ENCODE peak calls at places on chromosome 20, in nine cellular contexts. One of them, this sample, is unnamed.

GRCh38 chr20:19560876-19561480 is 197.1 kb upstream of the RIN2 start:
- DNase-seq in osteoblast: no peak
- DNase-seq in IMR-90: no peak
- DNase-seq in foreskin keratinocyte: no peak
- DNase-seq in hepatic stellate cell: no peak
- DNase-seq in activated CD8-positive, alpha-beta memory T cell treated with anti-CD3 and anti-CD28 coated beads, Interleukin-2, amount 50 U/mL, for 4 hours: no peak
- DNase-seq in NCI-H446 treated with DMSO at 0.1 percent for 48 hours: no peak
- DNase-seq in NCI-H1092 treated with DMSO at 0.1 percent for 48 hours: no peak
- DNase-seq in NCI-H1417: no peak
- DNase-seq in this sample: no peak

GRCh38 chr20:14712302-14712739 is 374.9 kb upstream of the FLRT3 start:
- DNase-seq in osteoblast: no peak
- DNase-seq in IMR-90: peak; percentile 67
- DNase-seq in foreskin keratinocyte: peak; percentile 97
- DNase-seq in hepatic stellate cell: no peak
- DNase-seq in activated CD8-positive, alpha-beta memory T cell treated with anti-CD3 and anti-CD28 coated beads, Interleukin-2, amount 50 U/mL, for 4 hours: no peak
- DNase-seq in NCI-H446 treated with DMSO at 0.1 percent for 48 hours: peak; percentile 82
- DNase-seq in NCI-H1092 treated with DMSO at 0.1 percent for 48 hours: no peak
- DNase-seq in NCI-H1417: no peak
- DNase-seq in this sample: peak; percentile 82

GRCh38 chr20:3815703-3816315 is 4.5 kb upstream of the AP5S1 start:
- DNase-seq in osteoblast: peak; percentile 21
- DNase-seq in IMR-90: no peak
- DNase-seq in foreskin keratinocyte: no peak
- DNase-seq in hepatic stellate cell: no peak
- DNase-seq in activated CD8-positive, alpha-beta memory T cell treated with anti-CD3 and anti-CD28 coated beads, Interleukin-2, amount 50 U/mL, for 4 hours: peak; percentile 50
- DNase-seq in NCI-H446 treated with DMSO at 0.1 percent for 48 hours: no peak
- DNase-seq in NCI-H1092 treated with DMSO at 0.1 percent for 48 hours: no peak
- DNase-seq in NCI-H1417: no peak
- DNase-seq in this sample: no peak

GRCh38 chr20:34069341-34070078 is 42.5 kb downstream of the EIF2S2 start:
- DNase-seq in osteoblast: peak; percentile 96
- DNase-seq in IMR-90: peak; percentile 85
- DNase-seq in foreskin keratinocyte: peak; percentile 54
- DNase-seq in hepatic stellate cell: peak; percentile 74
- DNase-seq in activated CD8-positive, alpha-beta memory T cell treated with anti-CD3 and anti-CD28 coated beads, Interleukin-2, amount 50 U/mL, for 4 hours: peak; percentile 56
- DNase-seq in NCI-H446 treated with DMSO at 0.1 percent for 48 hours: peak; percentile 61
- DNase-seq in NCI-H1092 treated with DMSO at 0.1 percent for 48 hours: peak; percentile 56
- DNase-seq in NCI-H1417: peak; percentile 76
- DNase-seq in this sample: peak; percentile 72

GRCh38 chr20:21357851-21358250 is 39.5 kb downstream of the NKX2-4 start:
- DNase-seq in osteoblast: no peak
- DNase-seq in IMR-90: peak; percentile 12
- DNase-seq in foreskin keratinocyte: no peak
- DNase-seq in hepatic stellate cell: no peak
- DNase-seq in activated CD8-positive, alpha-beta memory T cell treated with anti-CD3 and anti-CD28 coated beads, Interleukin-2, amount 50 U/mL, for 4 hours: no peak
- DNase-seq in NCI-H446 treated with DMSO at 0.1 percent for 48 hours: no peak
- DNase-seq in NCI-H1092 treated with DMSO at 0.1 percent for 48 hours: no peak
- DNase-seq in NCI-H1417: no peak
- DNase-seq in this sample: no peak

GRCh38 chr20:11549172-11550117 is 368.2 kb upstream of the BTBD3 start:
- DNase-seq in osteoblast: no peak
- DNase-seq in IMR-90: no peak
- DNase-seq in foreskin keratinocyte: no peak
- DNase-seq in hepatic stellate cell: no peak
- DNase-seq in activated CD8-positive, alpha-beta memory T cell treated with anti-CD3 and anti-CD28 coated beads, Interleukin-2, amount 50 U/mL, for 4 hours: no peak
- DNase-seq in NCI-H446 treated with DMSO at 0.1 percent for 48 hours: peak; percentile 70
- DNase-seq in NCI-H1092 treated with DMSO at 0.1 percent for 48 hours: no peak
- DNase-seq in NCI-H1417: peak; percentile 47
- DNase-seq in this sample: no peak

GRCh38 chr20:44745560-44746366 is at the start of gene KCNK15:
- DNase-seq in osteoblast: peak; percentile 93
- DNase-seq in IMR-90: peak; percentile 17
- DNase-seq in foreskin keratinocyte: no peak
- DNase-seq in hepatic stellate cell: no peak
- DNase-seq in activated CD8-positive, alpha-beta memory T cell treated with anti-CD3 and anti-CD28 coated beads, Interleukin-2, amount 50 U/mL, for 4 hours: peak; percentile 47
- DNase-seq in NCI-H446 treated with DMSO at 0.1 percent for 48 hours: no peak
- DNase-seq in NCI-H1092 treated with DMSO at 0.1 percent for 48 hours: no peak
- DNase-seq in NCI-H1417: peak; percentile 57
- DNase-seq in this sample: peak; percentile 35

GRCh38 chr20:57375652-57376230 is 15.5 kb upstream of the RBM38 start:
- DNase-seq in osteoblast: peak; percentile 54
- DNase-seq in IMR-90: no peak
- DNase-seq in foreskin keratinocyte: no peak
- DNase-seq in hepatic stellate cell: no peak
- DNase-seq in activated CD8-positive, alpha-beta memory T cell treated with anti-CD3 and anti-CD28 coated beads, Interleukin-2, amount 50 U/mL, for 4 hours: no peak
- DNase-seq in NCI-H446 treated with DMSO at 0.1 percent for 48 hours: no peak
- DNase-seq in NCI-H1092 treated with DMSO at 0.1 percent for 48 hours: no peak
- DNase-seq in NCI-H1417: no peak
- DNase-seq in this sample: no peak

GRCh38 chr20:9353916-9354276 is 160.5 kb upstream of the LAMP5 start:
- DNase-seq in osteoblast: no peak
- DNase-seq in IMR-90: peak; percentile 72
- DNase-seq in foreskin keratinocyte: no peak
- DNase-seq in hepatic stellate cell: no peak
- DNase-seq in activated CD8-positive, alpha-beta memory T cell treated with anti-CD3 and anti-CD28 coated beads, Interleukin-2, amount 50 U/mL, for 4 hours: no peak
- DNase-seq in NCI-H446 treated with DMSO at 0.1 percent for 48 hours: no peak
- DNase-seq in NCI-H1092 treated with DMSO at 0.1 percent for 48 hours: no peak
- DNase-seq in NCI-H1417: no peak
- DNase-seq in this sample: no peak

GRCh38 chr20:39631557-39631956 is 669.4 kb downstream of the DHX35 start:
- DNase-seq in osteoblast: no peak
- DNase-seq in IMR-90: no peak
- DNase-seq in foreskin keratinocyte: peak; percentile 17
- DNase-seq in hepatic stellate cell: no peak
- DNase-seq in activated CD8-positive, alpha-beta memory T cell treated with anti-CD3 and anti-CD28 coated beads, Interleukin-2, amount 50 U/mL, for 4 hours: no peak
- DNase-seq in NCI-H446 treated with DMSO at 0.1 percent for 48 hours: no peak
- DNase-seq in NCI-H1092 treated with DMSO at 0.1 percent for 48 hours: no peak
- DNase-seq in NCI-H1417: no peak
- DNase-seq in this sample: peak; percentile 57

GRCh38 chr20:7996898-7997297 is 22.7 kb downstream of the TMX4 start:
- DNase-seq in osteoblast: no peak
- DNase-seq in IMR-90: no peak
- DNase-seq in foreskin keratinocyte: no peak
- DNase-seq in hepatic stellate cell: no peak
- DNase-seq in activated CD8-positive, alpha-beta memory T cell treated with anti-CD3 and anti-CD28 coated beads, Interleukin-2, amount 50 U/mL, for 4 hours: no peak
- DNase-seq in NCI-H446 treated with DMSO at 0.1 percent for 48 hours: no peak
- DNase-seq in NCI-H1092 treated with DMSO at 0.1 percent for 48 hours: no peak
- DNase-seq in NCI-H1417: no peak
- DNase-seq in this sample: no peak

GRCh38 chr20:31894980-31895675 is 24.7 kb downstream of the TTLL9 start:
- DNase-seq in osteoblast: peak; percentile 86
- DNase-seq in IMR-90: peak; percentile 49
- DNase-seq in foreskin keratinocyte: no peak
- DNase-seq in hepatic stellate cell: peak; percentile 56
- DNase-seq in activated CD8-positive, alpha-beta memory T cell treated with anti-CD3 and anti-CD28 coated beads, Interleukin-2, amount 50 U/mL, for 4 hours: no peak
- DNase-seq in NCI-H446 treated with DMSO at 0.1 percent for 48 hours: no peak
- DNase-seq in NCI-H1092 treated with DMSO at 0.1 percent for 48 hours: no peak
- DNase-seq in NCI-H1417: no peak
- DNase-seq in this sample: peak; percentile 48

GRCh38 chr20:47970282-47970903 is 185.1 kb upstream of the SULF2 start:
- DNase-seq in osteoblast: no peak
- DNase-seq in IMR-90: no peak
- DNase-seq in foreskin keratinocyte: no peak
- DNase-seq in hepatic stellate cell: no peak
- DNase-seq in activated CD8-positive, alpha-beta memory T cell treated with anti-CD3 and anti-CD28 coated beads, Interleukin-2, amount 50 U/mL, for 4 hours: no peak
- DNase-seq in NCI-H446 treated with DMSO at 0.1 percent for 48 hours: no peak
- DNase-seq in NCI-H1092 treated with DMSO at 0.1 percent for 48 hours: no peak
- DNase-seq in NCI-H1417: no peak
- DNase-seq in this sample: no peak

GRCh38 chr20:56581701-56582100 is 47.4 kb upstream of the TFAP2C start:
- DNase-seq in osteoblast: no peak
- DNase-seq in IMR-90: no peak
- DNase-seq in foreskin keratinocyte: no peak
- DNase-seq in hepatic stellate cell: no peak
- DNase-seq in activated CD8-positive, alpha-beta memory T cell treated with anti-CD3 and anti-CD28 coated beads, Interleukin-2, amount 50 U/mL, for 4 hours: no peak
- DNase-seq in NCI-H446 treated with DMSO at 0.1 percent for 48 hours: no peak
- DNase-seq in NCI-H1092 treated with DMSO at 0.1 percent for 48 hours: no peak
- DNase-seq in NCI-H1417: no peak
- DNase-seq in this sample: no peak

GRCh38 chr20:22775671-22776139 is 191.3 kb upstream of the FOXA2 start:
- DNase-seq in osteoblast: no peak
- DNase-seq in IMR-90: peak; percentile 65
- DNase-seq in foreskin keratinocyte: peak; percentile 95
- DNase-seq in hepatic stellate cell: no peak
- DNase-seq in activated CD8-positive, alpha-beta memory T cell treated with anti-CD3 and anti-CD28 coated beads, Interleukin-2, amount 50 U/mL, for 4 hours: no peak
- DNase-seq in NCI-H446 treated with DMSO at 0.1 percent for 48 hours: no peak
- DNase-seq in NCI-H1092 treated with DMSO at 0.1 percent for 48 hours: no peak
- DNase-seq in NCI-H1417: no peak
- DNase-seq in this sample: peak; percentile 88

GRCh38 chr20:35883341-35883777 is 70.9 kb downstream of the SCAND1 start:
- DNase-seq in osteoblast: no peak
- DNase-seq in IMR-90: no peak
- DNase-seq in foreskin keratinocyte: no peak
- DNase-seq in hepatic stellate cell: no peak
- DNase-seq in activated CD8-positive, alpha-beta memory T cell treated with anti-CD3 and anti-CD28 coated beads, Interleukin-2, amount 50 U/mL, for 4 hours: no peak
- DNase-seq in NCI-H446 treated with DMSO at 0.1 percent for 48 hours: no peak
- DNase-seq in NCI-H1092 treated with DMSO at 0.1 percent for 48 hours: no peak
- DNase-seq in NCI-H1417: no peak
- DNase-seq in this sample: no peak

GRCh38 chr20:41395669-41396664 is 29.3 kb upstream of the EMILIN3 start:
- DNase-seq in osteoblast: peak; percentile 59
- DNase-seq in IMR-90: peak; percentile 10
- DNase-seq in foreskin keratinocyte: no peak
- DNase-seq in hepatic stellate cell: no peak
- DNase-seq in activated CD8-positive, alpha-beta memory T cell treated with anti-CD3 and anti-CD28 coated beads, Interleukin-2, amount 50 U/mL, for 4 hours: no peak
- DNase-seq in NCI-H446 treated with DMSO at 0.1 percent for 48 hours: no peak
- DNase-seq in NCI-H1092 treated with DMSO at 0.1 percent for 48 hours: no peak
- DNase-seq in NCI-H1417: peak; percentile 51
- DNase-seq in this sample: no peak

GRCh38 chr20:50400705-50401045 is 109.5 kb upstream of the PTPN1 start:
- DNase-seq in osteoblast: no peak
- DNase-seq in IMR-90: no peak
- DNase-seq in foreskin keratinocyte: no peak
- DNase-seq in hepatic stellate cell: no peak
- DNase-seq in activated CD8-positive, alpha-beta memory T cell treated with anti-CD3 and anti-CD28 coated beads, Interleukin-2, amount 50 U/mL, for 4 hours: no peak
- DNase-seq in NCI-H446 treated with DMSO at 0.1 percent for 48 hours: no peak
- DNase-seq in NCI-H1092 treated with DMSO at 0.1 percent for 48 hours: no peak
- DNase-seq in NCI-H1417: no peak
- DNase-seq in this sample: no peak

GRCh38 chr20:49400410-49400809 is 82.1 kb downstream of the KCNB1 start:
- DNase-seq in osteoblast: no peak
- DNase-seq in IMR-90: peak; percentile 23
- DNase-seq in foreskin keratinocyte: no peak
- DNase-seq in hepatic stellate cell: no peak
- DNase-seq in activated CD8-positive, alpha-beta memory T cell treated with anti-CD3 and anti-CD28 coated beads, Interleukin-2, amount 50 U/mL, for 4 hours: no peak
- DNase-seq in NCI-H446 treated with DMSO at 0.1 percent for 48 hours: no peak
- DNase-seq in NCI-H1092 treated with DMSO at 0.1 percent for 48 hours: no peak
- DNase-seq in NCI-H1417: no peak
- DNase-seq in this sample: no peak

GRCh38 chr20:13735829-13736228 is 48.9 kb downstream of the ESF1 start:
- DNase-seq in osteoblast: no peak
- DNase-seq in IMR-90: no peak
- DNase-seq in foreskin keratinocyte: no peak
- DNase-seq in hepatic stellate cell: no peak
- DNase-seq in activated CD8-positive, alpha-beta memory T cell treated with anti-CD3 and anti-CD28 coated beads, Interleukin-2, amount 50 U/mL, for 4 hours: no peak
- DNase-seq in NCI-H446 treated with DMSO at 0.1 percent for 48 hours: no peak
- DNase-seq in NCI-H1092 treated with DMSO at 0.1 percent for 48 hours: no peak
- DNase-seq in NCI-H1417: no peak
- DNase-seq in this sample: no peak

GRCh38 chr20:7665311-7665863 is 274.9 kb downstream of the HAO1 start:
- DNase-seq in osteoblast: no peak
- DNase-seq in IMR-90: no peak
- DNase-seq in foreskin keratinocyte: no peak
- DNase-seq in hepatic stellate cell: no peak
- DNase-seq in activated CD8-positive, alpha-beta memory T cell treated with anti-CD3 and anti-CD28 coated beads, Interleukin-2, amount 50 U/mL, for 4 hours: no peak
- DNase-seq in NCI-H446 treated with DMSO at 0.1 percent for 48 hours: no peak
- DNase-seq in NCI-H1092 treated with DMSO at 0.1 percent for 48 hours: no peak
- DNase-seq in NCI-H1417: no peak
- DNase-seq in this sample: no peak

GRCh38 chr20:60749804-60750602 is 502.1 kb upstream of the CDH4 start:
- DNase-seq in osteoblast: no peak
- DNase-seq in IMR-90: no peak
- DNase-seq in foreskin keratinocyte: no peak
- DNase-seq in hepatic stellate cell: no peak
- DNase-seq in activated CD8-positive, alpha-beta memory T cell treated with anti-CD3 and anti-CD28 coated beads, Interleukin-2, amount 50 U/mL, for 4 hours: no peak
- DNase-seq in NCI-H446 treated with DMSO at 0.1 percent for 48 hours: no peak
- DNase-seq in NCI-H1092 treated with DMSO at 0.1 percent for 48 hours: no peak
- DNase-seq in NCI-H1417: no peak
- DNase-seq in this sample: no peak

GRCh38 chr20:21514553-21515251 is 838 bp upstream of the NKX2-2 start:
- DNase-seq in osteoblast: peak; percentile 94
- DNase-seq in IMR-90: no peak
- DNase-seq in foreskin keratinocyte: no peak
- DNase-seq in hepatic stellate cell: no peak
- DNase-seq in activated CD8-positive, alpha-beta memory T cell treated with anti-CD3 and anti-CD28 coated beads, Interleukin-2, amount 50 U/mL, for 4 hours: no peak
- DNase-seq in NCI-H446 treated with DMSO at 0.1 percent for 48 hours: no peak
- DNase-seq in NCI-H1092 treated with DMSO at 0.1 percent for 48 hours: no peak
- DNase-seq in NCI-H1417: no peak
- DNase-seq in this sample: no peak

GRCh38 chr20:31707994-31708744 is 14.5 kb downstream of the BCL2L1 start:
- DNase-seq in osteoblast: no peak
- DNase-seq in IMR-90: no peak
- DNase-seq in foreskin keratinocyte: no peak
- DNase-seq in hepatic stellate cell: no peak
- DNase-seq in activated CD8-positive, alpha-beta memory T cell treated with anti-CD3 and anti-CD28 coated beads, Interleukin-2, amount 50 U/mL, for 4 hours: no peak
- DNase-seq in NCI-H446 treated with DMSO at 0.1 percent for 48 hours: no peak
- DNase-seq in NCI-H1092 treated with DMSO at 0.1 percent for 48 hours: peak; percentile 31
- DNase-seq in NCI-H1417: peak; percentile 99
- DNase-seq in this sample: no peak

GRCh38 chr20:4130404-4131189 is 115.2 kb upstream of the RNF24 start:
- DNase-seq in osteoblast: no peak
- DNase-seq in IMR-90: peak; percentile 72
- DNase-seq in foreskin keratinocyte: no peak
- DNase-seq in hepatic stellate cell: no peak
- DNase-seq in activated CD8-positive, alpha-beta memory T cell treated with anti-CD3 and anti-CD28 coated beads, Interleukin-2, amount 50 U/mL, for 4 hours: peak; percentile 44
- DNase-seq in NCI-H446 treated with DMSO at 0.1 percent for 48 hours: no peak
- DNase-seq in NCI-H1092 treated with DMSO at 0.1 percent for 48 hours: no peak
- DNase-seq in NCI-H1417: no peak
- DNase-seq in this sample: peak; percentile 59

GRCh38 chr20:56001890-56002289 is 3.4 kb downstream of the CBLN4 start:
- DNase-seq in osteoblast: no peak
- DNase-seq in IMR-90: no peak
- DNase-seq in foreskin keratinocyte: no peak
- DNase-seq in hepatic stellate cell: no peak
- DNase-seq in activated CD8-positive, alpha-beta memory T cell treated with anti-CD3 and anti-CD28 coated beads, Interleukin-2, amount 50 U/mL, for 4 hours: no peak
- DNase-seq in NCI-H446 treated with DMSO at 0.1 percent for 48 hours: no peak
- DNase-seq in NCI-H1092 treated with DMSO at 0.1 percent for 48 hours: no peak
- DNase-seq in NCI-H1417: no peak
- DNase-seq in this sample: no peak

GRCh38 chr20:23684261-23684660 is 4.6 kb downstream of the CST4 start:
- DNase-seq in osteoblast: no peak
- DNase-seq in IMR-90: no peak
- DNase-seq in foreskin keratinocyte: no peak
- DNase-seq in hepatic stellate cell: no peak
- DNase-seq in activated CD8-positive, alpha-beta memory T cell treated with anti-CD3 and anti-CD28 coated beads, Interleukin-2, amount 50 U/mL, for 4 hours: no peak
- DNase-seq in NCI-H446 treated with DMSO at 0.1 percent for 48 hours: no peak
- DNase-seq in NCI-H1092 treated with DMSO at 0.1 percent for 48 hours: no peak
- DNase-seq in NCI-H1417: no peak
- DNase-seq in this sample: no peak

GRCh38 chr20:59455392-59456341 is 148.7 kb upstream of the PHACTR3 start:
- DNase-seq in osteoblast: peak; percentile 76
- DNase-seq in IMR-90: peak; percentile 10
- DNase-seq in foreskin keratinocyte: no peak
- DNase-seq in hepatic stellate cell: peak; percentile 12
- DNase-seq in activated CD8-positive, alpha-beta memory T cell treated with anti-CD3 and anti-CD28 coated beads, Interleukin-2, amount 50 U/mL, for 4 hours: no peak
- DNase-seq in NCI-H446 treated with DMSO at 0.1 percent for 48 hours: peak; percentile 28
- DNase-seq in NCI-H1092 treated with DMSO at 0.1 percent for 48 hours: no peak
- DNase-seq in NCI-H1417: peak; percentile 52
- DNase-seq in this sample: peak; percentile 5

GRCh38 chr20:9981834-9982233 is 53.0 kb upstream of the ANKEF1 start:
- DNase-seq in osteoblast: no peak
- DNase-seq in IMR-90: no peak
- DNase-seq in foreskin keratinocyte: no peak
- DNase-seq in hepatic stellate cell: no peak
- DNase-seq in activated CD8-positive, alpha-beta memory T cell treated with anti-CD3 and anti-CD28 coated beads, Interleukin-2, amount 50 U/mL, for 4 hours: no peak
- DNase-seq in NCI-H446 treated with DMSO at 0.1 percent for 48 hours: peak; percentile 95
- DNase-seq in NCI-H1092 treated with DMSO at 0.1 percent for 48 hours: peak; percentile 9
- DNase-seq in NCI-H1417: no peak
- DNase-seq in this sample: no peak

GRCh38 chr20:57391439-57392129 is 388 bp downstream of the RBM38 start:
- DNase-seq in osteoblast: peak; percentile 94
- DNase-seq in IMR-90: no peak
- DNase-seq in foreskin keratinocyte: no peak
- DNase-seq in hepatic stellate cell: no peak
- DNase-seq in activated CD8-positive, alpha-beta memory T cell treated with anti-CD3 and anti-CD28 coated beads, Interleukin-2, amount 50 U/mL, for 4 hours: peak; percentile 35
- DNase-seq in NCI-H446 treated with DMSO at 0.1 percent for 48 hours: no peak
- DNase-seq in NCI-H1092 treated with DMSO at 0.1 percent for 48 hours: no peak
- DNase-seq in NCI-H1417: peak; percentile 78
- DNase-seq in this sample: no peak

GRCh38 chr20:54624701-54625472 is 149.5 kb downstream of the DOK5 start:
- DNase-seq in osteoblast: no peak
- DNase-seq in IMR-90: peak; percentile 6
- DNase-seq in foreskin keratinocyte: no peak
- DNase-seq in hepatic stellate cell: no peak
- DNase-seq in activated CD8-positive, alpha-beta memory T cell treated with anti-CD3 and anti-CD28 coated beads, Interleukin-2, amount 50 U/mL, for 4 hours: no peak
- DNase-seq in NCI-H446 treated with DMSO at 0.1 percent for 48 hours: peak; percentile 44
- DNase-seq in NCI-H1092 treated with DMSO at 0.1 percent for 48 hours: peak; percentile 20
- DNase-seq in NCI-H1417: no peak
- DNase-seq in this sample: no peak

This sample was measured in mammary epithelial cell.